ENCODE peak calls at places on chromosomes 5 and 9, in six cellular contexts. J, O, G, Z, B and N are unnamed samples.

GRCh38 chr5:168227973-168228615 is 63.4 kb upstream of the WWC1 start:
- DNase-seq in G (no peak), J (peak), Z (no peak), B (no peak), O (no peak), N (no peak)

GRCh38 chr9:118330191-118330986 is 626.2 kb downstream of the TLR4 start:
- DNase-seq in B (no peak), G (no peak), Z (no peak), J (no peak), O (no peak), N (no peak)

GRCh38 chr5:74638776-74639537 is 1.6 kb downstream of the ENC1 start:
- DNase-seq in O (no peak), B (no peak), G (no peak), J (peak), Z (peak), N (peak)

GRCh38 chr9:15211160-15211993 is 95.6 kb downstream of the TTC39B start:
- DNase-seq in J (peak), G (no peak), Z (peak), B (peak), O (peak), N (peak)

GRCh38 chr5:173963867-173964429 is 25.0 kb upstream of the C5orf47 start:
- DNase-seq in O (no peak), J (no peak), Z (no peak), B (peak), G (no peak), N (no peak)

GRCh38 chr5:33563983-33564908 is 123.5 kb downstream of the TARS1 start:
- DNase-seq in O (no peak), Z (peak), B (no peak), J (peak), G (no peak), N (no peak)

GRCh38 chr5:120405923-120406322 is 58.2 kb upstream of the PRR16 start:
- DNase-seq in B (no peak), O (no peak), J (peak), G (no peak), Z (peak), N (no peak)

GRCh38 chr9:136086213-136086881 is 8.7 kb downstream of the NACC2 start:
- DNase-seq in Z (no peak), O (no peak), G (no peak), J (no peak), B (no peak), N (no peak)

GRCh38 chr5:102792705-102793104 is 37.6 kb downstream of the PAM start:
- DNase-seq in B (no peak), O (no peak), Z (no peak), J (peak), G (no peak), N (no peak)

GRCh38 chr5:141951341-141951781 is 6.6 kb downstream of the PCDH12 start:
- DNase-seq in O (no peak), G (no peak), J (peak), B (no peak), Z (no peak), N (peak)

GRCh38 chr5:60945760-60946253 is 802 bp downstream of the NDUFAF2 start:
- DNase-seq in B (peak), O (peak), J (peak), G (peak), Z (peak), N (peak)

GRCh38 chr9:88706193-88707112 is 171.5 kb downstream of the NXNL2 start:
- DNase-seq in O (no peak), J (no peak), Z (no peak), G (no peak), B (no peak), N (no peak)

GRCh38 chr5:57209316-57210040 is 35.6 kb downstream of the GPBP1 start:
- DNase-seq in B (no peak), G (no peak), Z (no peak), O (no peak), J (no peak), N (no peak)

GRCh38 chr5:136886623-136887022 is 521.3 kb upstream of the TRPC7 start:
- DNase-seq in B (no peak), Z (no peak), J (no peak), G (no peak), O (no peak), N (no peak)

GRCh38 chr5:1807479-1808185 is 6.4 kb downstream of the NDUFS6 start:
- DNase-seq in Z (no peak), B (no peak), O (no peak), J (no peak), G (no peak), N (no peak)

GRCh38 chr9:136837146-136837855 is 5.0 kb upstream of the AJM1 start:
- DNase-seq in Z (no peak), B (no peak), G (no peak), J (no peak), O (no peak), N (no peak)

GRCh38 chr9:79695531-79696218 is 123.9 kb downstream of the TLE4 start:
- DNase-seq in J (no peak), B (no peak), G (no peak), Z (no peak), O (no peak), N (no peak)

GRCh38 chr9:93708289-93708986 is 132.1 kb downstream of the PHF2 start:
- DNase-seq in G (no peak), O (no peak), Z (no peak), J (no peak), B (no peak), N (no peak)

GRCh38 chr9:86452194-86452828 is 98.1 kb upstream of the TUT7 start:
- DNase-seq in Z (peak), G (no peak), O (peak), J (peak), B (no peak), N (no peak)

GRCh38 chr9:127904888-127905728 is 5.7 kb upstream of the ST6GALNAC6 start:
- DNase-seq in Z (no peak), B (no peak), G (no peak), J (no peak), O (no peak), N (no peak)

GRCh38 chr5:64635056-64635686 is 55.1 kb upstream of the SHISAL2B start:
- DNase-seq in B (no peak), O (no peak), J (peak), Z (peak), G (no peak), N (peak)

GRCh38 chr9:120362446-120362845 is 217.5 kb downstream of the CDK5RAP2 start:
- DNase-seq in J (peak), O (no peak), Z (no peak), G (no peak), B (no peak), N (no peak)

GRCh38 chr5:318341-318897 is 3.1 kb upstream of the AHRR start:
- DNase-seq in G (peak), O (no peak), J (peak), Z (peak), B (no peak), N (no peak)

GRCh38 chr9:3980771-3981170 is 319.1 kb downstream of the GLIS3 start:
- DNase-seq in G (no peak), Z (peak), O (no peak), J (peak), B (peak), N (no peak)

GRCh38 chr9:92618633-92619225 is 51.2 kb downstream of the IPPK start:
- DNase-seq in Z (no peak), B (no peak), J (no peak), G (no peak), O (no peak), N (no peak)

GRCh38 chr5:102758576-102758975 is 3.5 kb downstream of the PAM start:
- DNase-seq in G (no peak), B (no peak), Z (peak), J (peak), O (no peak), N (no peak)

GRCh38 chr5:173919443-173919842 is 31.3 kb downstream of the CPEB4 start:
- DNase-seq in Z (no peak), O (no peak), B (no peak), G (no peak), J (no peak), N (no peak)